ENCODE peak calls at places on chromosomes 4 and X, in ten cellular contexts. M is A549, S is GM12878, F is esophagus squamous epithelium, I is breast epithelium, Z is IMR-90, Y is transverse colon, U is testis, C is heart left ventricle, Q is Peyer's patch. K is an unnamed sample.

GRCh38 chr4:186844059-186844681 is 120.5 kb upstream of the FAT1 start:
- DNase-seq in Y (no peak), Q (no peak), M (no peak), U (peak; percentile 31), C (no peak), F (no peak), I (no peak), Z (peak; percentile 70), S (no peak), K (no peak)

GRCh38 chr4:46432923-46433322 is 43.0 kb upstream of the GABRA2 start:
- DNase-seq in U (peak; percentile 80), Y (no peak), S (no peak), Q (no peak), M (no peak), I (no peak), Z (peak; percentile 85), C (no peak), F (no peak), K (no peak)

GRCh38 chr4:117664706-117665444 is 369.4 kb upstream of the NDST3 start:
- DNase-seq in S (no peak), C (no peak), I (no peak), M (no peak), Z (no peak), Q (no peak), Y (no peak), U (no peak), F (no peak), K (no peak)

GRCh38 chr4:87506974-87507701 is 22.0 kb downstream of the SPARCL1 start:
- DNase-seq in Y (no peak), Z (peak; percentile 85), F (no peak), M (no peak), C (no peak), I (no peak), S (no peak), U (no peak), Q (no peak), K (no peak)

GRCh38 chrX:67614414-67614813 is 70.6 kb downstream of the AR start:
- DNase-seq in Q (no peak), F (no peak), Y (no peak), M (no peak), S (no peak), U (no peak), Z (peak; percentile 25), C (no peak), I (no peak), K (no peak)

GRCh38 chrX:85685843-85686242 is 306.4 kb upstream of the POF1B start:
- DNase-seq in Z (no peak), Q (no peak), F (no peak), U (no peak), M (no peak), S (no peak), Y (no peak), I (no peak), C (no peak), K (peak; percentile 16)

GRCh38 chr4:79686976-79687375 is 278.9 kb upstream of the GK2 start:
- DNase-seq in F (no peak), C (no peak), Q (no peak), Y (no peak), U (no peak), S (no peak), Z (no peak), M (no peak), I (no peak), K (no peak)

GRCh38 chr4:186669159-186669720 is 54.4 kb downstream of the FAT1 start:
- DNase-seq in Q (no peak), U (no peak), F (no peak), C (no peak), S (no peak), M (no peak), Z (peak; percentile 81), I (no peak), Y (no peak), K (no peak)

GRCh38 chr4:113978561-113979156 is 788 bp downstream of the ARSJ start:
- DNase-seq in I (no peak), F (no peak), Q (no peak), U (peak; percentile 22), M (peak; percentile 21), C (peak; percentile 46), Z (peak; percentile 18), S (no peak), Y (no peak), K (peak; percentile 47)

GRCh38 chrX:49287665-49288064 is 15.8 kb upstream of the GAGE10 start:
- DNase-seq in I (no peak), F (no peak), S (no peak), Z (no peak), Y (no peak), Q (no peak), M (no peak), U (no peak), C (no peak), K (no peak)

GRCh38 chrX:42754129-42754528 is 23.8 kb downstream of the PPP1R2C start:
- DNase-seq in C (no peak), S (no peak), U (no peak), M (no peak), Q (no peak), I (no peak), Z (no peak), Y (no peak), F (no peak), K (no peak)

GRCh38 chrX:110675866-110676265 is 119.8 kb downstream of the CHRDL1 start:
- DNase-seq in I (no peak), F (no peak), Z (no peak), M (no peak), S (no peak), Q (no peak), Y (no peak), U (no peak), C (no peak), K (no peak)

GRCh38 chrX:126237524-126237923 is 71.4 kb upstream of the DCAF12L2 start:
- DNase-seq in Y (no peak), M (no peak), Q (no peak), F (no peak), U (no peak), Z (no peak), S (no peak), I (no peak), C (no peak), K (no peak)

GRCh38 chr4:7808752-7809151 is 130.9 kb downstream of the AFAP1 start:
- DNase-seq in C (no peak), M (no peak), I (no peak), Y (no peak), S (no peak), F (no peak), Z (peak; percentile 93), U (no peak), Q (no peak), K (no peak)

GRCh38 chr4:188091-188490 is 63.8 kb downstream of the ZNF718 start:
- DNase-seq in I (no peak), Y (no peak), Z (no peak), C (no peak), S (no peak), F (no peak), M (no peak), Q (no peak), U (no peak), K (no peak)
- H3K9me3 ChIP-seq in I (peaks cover 63% of the 10 kb centered on the region), Y (peaks cover 53% of the 10 kb centered on the region), Z (peaks cover 30% of the 10 kb centered on the region), C (peaks cover 75% of the 10 kb centered on the region), S (peaks cover 3% of the 10 kb centered on the region), F (peaks cover 58% of the 10 kb centered on the region), M (no peaks in the 10 kb centered on the region), Q (no peaks in the 10 kb centered on the region), U (no peaks in the 10 kb centered on the region), K (peaks cover 17% of the 10 kb centered on the region)

GRCh38 chr4:39750216-39750615 is 52.3 kb downstream of the UBE2K start:
- DNase-seq in Y (no peak), F (no peak), C (no peak), Q (no peak), Z (no peak), I (no peak), M (no peak), S (no peak), U (no peak), K (no peak)
- TF ChIP-seq POLR2A in Y (no peak), F (no peak), C (no peak), Q (no peak), Z (no peak), I (no peak), M (no peak), S (no peak), U (no peak), K (no peak)

GRCh38 chrX:56089376-56089775 is 142.8 kb upstream of the KLF8 start:
- DNase-seq in C (no peak), Q (no peak), Z (no peak), Y (no peak), M (no peak), F (no peak), U (no peak), I (no peak), S (no peak), K (no peak)
- H3K9me3 ChIP-seq in C (no peaks in the 10 kb centered on the region), Q (no peaks in the 10 kb centered on the region), Z (no peaks in the 10 kb centered on the region), Y (no peaks in the 10 kb centered on the region), M (no peaks in the 10 kb centered on the region), F (no peaks in the 10 kb centered on the region), U (no peaks in the 10 kb centered on the region), I (no peaks in the 10 kb centered on the region), S (no peaks in the 10 kb centered on the region), K (peaks cover 2% of the 10 kb centered on the region)

GRCh38 chr4:153433753-153434105 is 32.4 kb upstream of the TMEM131L start:
- DNase-seq in S (no peak), I (no peak), F (no peak), Z (no peak), Y (no peak), C (no peak), U (no peak), M (no peak), Q (no peak), K (no peak)

GRCh38 chr4:153427363-153428071 is 38.6 kb upstream of the TMEM131L start:
- DNase-seq in U (no peak), C (no peak), I (no peak), Q (no peak), Z (peak; percentile 56), S (no peak), F (no peak), M (no peak), Y (no peak), K (no peak)

GRCh38 chr4:153428816-153429592 is 37.2 kb upstream of the TMEM131L start:
- DNase-seq in I (no peak), S (no peak), M (no peak), Y (no peak), F (no peak), U (no peak), C (no peak), Q (no peak), Z (peak; percentile 18), K (no peak)

GRCh38 chr4:153434190-153434589 is 32.0 kb upstream of the TMEM131L start:
- DNase-seq in U (no peak), C (no peak), Z (no peak), S (no peak), Y (no peak), F (no peak), M (no peak), I (no peak), Q (no peak), K (no peak)

DNA sequence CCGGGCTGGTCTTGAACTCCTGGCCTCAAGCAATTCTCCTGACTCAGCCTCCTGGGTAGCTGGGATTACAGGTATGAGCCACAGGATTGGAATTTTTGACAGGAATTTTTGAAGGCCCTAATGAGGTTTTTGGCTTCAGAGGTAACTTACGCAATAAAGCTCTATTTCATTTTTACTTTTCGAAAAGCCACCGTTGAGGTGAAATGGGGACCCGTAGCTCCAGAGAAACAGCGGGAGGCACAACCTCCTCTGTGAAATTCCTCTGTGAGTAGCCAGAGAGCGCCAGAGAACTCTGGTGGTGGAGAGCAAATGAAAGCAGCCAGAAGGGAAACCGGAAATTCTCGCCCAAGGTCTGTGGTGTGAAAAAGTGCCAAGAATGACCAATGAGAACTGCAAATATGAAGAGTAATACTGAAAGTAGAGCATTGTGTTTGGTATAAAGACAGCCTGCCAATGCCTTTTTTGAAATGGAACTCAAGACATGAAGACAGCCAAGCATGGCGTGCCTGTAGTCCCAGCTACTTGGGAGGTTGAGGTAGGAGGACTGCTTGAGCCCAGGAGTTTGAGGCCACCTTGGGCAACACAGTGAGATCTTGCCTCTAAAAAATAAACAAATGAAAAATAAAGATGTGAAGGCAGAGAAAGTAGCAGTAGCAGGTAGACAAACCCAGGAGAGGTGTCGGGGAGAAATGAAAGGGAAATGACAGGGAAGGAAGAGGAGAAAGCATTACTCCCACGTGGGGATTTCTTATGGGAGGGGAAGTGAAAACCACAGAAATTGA is 33.0 kb upstream of the TMEM131L start:
- DNase-seq in I (peak; percentile 60), M (peak; percentile 5), F (peak; percentile 13), C (no peak), S (peak; percentile 99), Q (no peak), Z (peak; percentile 64), U (peak; percentile 32), Y (peak; percentile 74), K (peak; percentile 77)
- TF ChIP-seq POLR2A in I (no peak), M (no peak), F (no peak), C (no peak), S (peak; percentile 57), Q (no peak), Z (no peak), U (no peak), Y (no peak), K (no peak)

K was measured in right lobe of liver.